ENCODE peak calls at places on chromosomes 16 and 17, in nine cellular contexts. One of them, this sample, is unnamed.

GRCh38 chr16:68492501-68493411 is 44.4 kb upstream of the SMPD3 start:
- DNase-seq in psoas muscle: no peak
- DNase-seq in activated CD8-positive, alpha-beta memory T cell treated with anti-CD3 and anti-CD28 coated beads for 48 hours: no peak
- DNase-seq in C1 segment of cervical spinal cord: no peak
- DNase-seq in activated gamma-delta T cell: no peak
- DNase-seq in T-cell: no peak
- DNase-seq in ACHN: no peak
- DNase-seq in nephron progenitor cell: no peak
- DNase-seq in stimulated activated CD8-positive, alpha-beta memory T cell treated with anti-CD3 and anti-CD28 coated beads, Interleukin-15, amount 100 ng/mL, for 24 hours: no peak
- DNase-seq in this sample: no peak

GRCh38 chr16:938136-938535 is 32.6 kb downstream of the LMF1 start:
- DNase-seq in ACHN: no peak
- DNase-seq in stimulated activated CD8-positive, alpha-beta memory T cell treated with anti-CD3 and anti-CD28 coated beads, Interleukin-15, amount 100 ng/mL, for 24 hours: no peak
- DNase-seq in nephron progenitor cell: no peak
- DNase-seq in T-cell: no peak
- DNase-seq in psoas muscle: peak; percentile 32
- DNase-seq in activated gamma-delta T cell: no peak
- DNase-seq in activated CD8-positive, alpha-beta memory T cell treated with anti-CD3 and anti-CD28 coated beads for 48 hours: no peak
- DNase-seq in C1 segment of cervical spinal cord: no peak
- DNase-seq in this sample: no peak

GRCh38 chr16:56360117-56361008 is 65.0 kb downstream of the AMFR start:
- DNase-seq in stimulated activated CD8-positive, alpha-beta memory T cell treated with anti-CD3 and anti-CD28 coated beads, Interleukin-15, amount 100 ng/mL, for 24 hours: no peak
- DNase-seq in ACHN: no peak
- DNase-seq in nephron progenitor cell: no peak
- DNase-seq in C1 segment of cervical spinal cord: no peak
- DNase-seq in T-cell: no peak
- DNase-seq in activated CD8-positive, alpha-beta memory T cell treated with anti-CD3 and anti-CD28 coated beads for 48 hours: no peak
- DNase-seq in activated gamma-delta T cell: no peak
- DNase-seq in psoas muscle: no peak
- DNase-seq in this sample: no peak

GRCh38 chr17:67020293-67020766 is 24.0 kb upstream of the CACNG1 start:
- DNase-seq in nephron progenitor cell: no peak
- DNase-seq in activated CD8-positive, alpha-beta memory T cell treated with anti-CD3 and anti-CD28 coated beads for 48 hours: no peak
- DNase-seq in C1 segment of cervical spinal cord: no peak
- DNase-seq in psoas muscle: no peak
- DNase-seq in activated gamma-delta T cell: no peak
- DNase-seq in stimulated activated CD8-positive, alpha-beta memory T cell treated with anti-CD3 and anti-CD28 coated beads, Interleukin-15, amount 100 ng/mL, for 24 hours: no peak
- DNase-seq in ACHN: no peak
- DNase-seq in T-cell: no peak
- DNase-seq in this sample: no peak

GRCh38 chr16:68086336-68086821 is 1.2 kb downstream of the NFATC3 start:
- DNase-seq in psoas muscle: no peak
- DNase-seq in stimulated activated CD8-positive, alpha-beta memory T cell treated with anti-CD3 and anti-CD28 coated beads, Interleukin-15, amount 100 ng/mL, for 24 hours: no peak
- DNase-seq in activated CD8-positive, alpha-beta memory T cell treated with anti-CD3 and anti-CD28 coated beads for 48 hours: no peak
- DNase-seq in ACHN: peak; percentile 71
- DNase-seq in nephron progenitor cell: no peak
- DNase-seq in T-cell: no peak
- DNase-seq in activated gamma-delta T cell: no peak
- DNase-seq in C1 segment of cervical spinal cord: no peak
- DNase-seq in this sample: no peak

GRCh38 chr17:7748098-7748775 is 30.7 kb downstream of the DNAH2 start:
- DNase-seq in ACHN: no peak
- DNase-seq in C1 segment of cervical spinal cord: no peak
- DNase-seq in T-cell: no peak
- DNase-seq in activated CD8-positive, alpha-beta memory T cell treated with anti-CD3 and anti-CD28 coated beads for 48 hours: no peak
- DNase-seq in psoas muscle: no peak
- DNase-seq in nephron progenitor cell: no peak
- DNase-seq in activated gamma-delta T cell: no peak
- DNase-seq in stimulated activated CD8-positive, alpha-beta memory T cell treated with anti-CD3 and anti-CD28 coated beads, Interleukin-15, amount 100 ng/mL, for 24 hours: no peak
- DNase-seq in this sample: no peak

GRCh38 chr17:58995247-58995940 is 111.3 kb downstream of the TRIM37 start:
- DNase-seq in nephron progenitor cell: no peak
- DNase-seq in psoas muscle: no peak
- DNase-seq in ACHN: no peak
- DNase-seq in T-cell: no peak
- DNase-seq in activated gamma-delta T cell: no peak
- DNase-seq in activated CD8-positive, alpha-beta memory T cell treated with anti-CD3 and anti-CD28 coated beads for 48 hours: no peak
- DNase-seq in C1 segment of cervical spinal cord: no peak
- DNase-seq in stimulated activated CD8-positive, alpha-beta memory T cell treated with anti-CD3 and anti-CD28 coated beads, Interleukin-15, amount 100 ng/mL, for 24 hours: no peak
- DNase-seq in this sample: no peak

GRCh38 chr16:79883494-79883893 is 283.0 kb upstream of the MAF start:
- DNase-seq in T-cell: no peak
- DNase-seq in activated CD8-positive, alpha-beta memory T cell treated with anti-CD3 and anti-CD28 coated beads for 48 hours: no peak
- DNase-seq in nephron progenitor cell: no peak
- DNase-seq in C1 segment of cervical spinal cord: no peak
- DNase-seq in stimulated activated CD8-positive, alpha-beta memory T cell treated with anti-CD3 and anti-CD28 coated beads, Interleukin-15, amount 100 ng/mL, for 24 hours: no peak
- DNase-seq in activated gamma-delta T cell: no peak
- DNase-seq in ACHN: no peak
- DNase-seq in psoas muscle: no peak
- DNase-seq in this sample: no peak